ENCODE peak calls at places on chromosomes 11 and 22, in six cellular contexts. O, S, G, Y, N and F are unnamed samples. For H3K9me3, the result is how much of the 10 kb centered on the place peaks cover.

GRCh38 chr22:41369089-41369745 is 12.5 kb upstream of the TEF start:
- DNase-seq in O (no peak), S (no peak), G (no peak), Y (no peak), N (no peak), F (no peak)

GRCh38 chr11:131408011-131408640 is 37.7 kb downstream of the NTM start:
- DNase-seq in O (peak), S (no peak), G (no peak), Y (no peak), N (no peak), F (peak)

GRCh38 chr11:133474461-133474860 is 57.8 kb downstream of the OPCML start:
- DNase-seq in O (no peak), S (no peak), G (no peak), Y (no peak), N (no peak), F (no peak)

GRCh38 chr11:79179087-79179486 is 261.7 kb downstream of the TENM4 start:
- DNase-seq in O (no peak), S (no peak), G (no peak), Y (no peak), N (no peak), F (no peak)

GRCh38 chr11:66081505-66081904 is 11.4 kb downstream of the PACS1 start:
- DNase-seq in O (peak), S (peak), G (peak), Y (no peak), N (peak), F (peak)

GRCh38 chr11:2813141-2813908 is 72.2 kb downstream of the CDKN1C start:
- DNase-seq in O (peak), S (no peak), G (no peak), Y (peak), N (no peak), F (no peak)

GRCh38 chr11:2215561-2216399 is 44.2 kb upstream of the TH start:
- DNase-seq in O (no peak), S (no peak), G (no peak), Y (no peak), N (no peak), F (no peak)

GRCh38 chr11:15471709-15472404 is 357.1 kb downstream of the INSC start:
- DNase-seq in O (no peak), S (no peak), G (no peak), Y (no peak), N (no peak), F (no peak)

GRCh38 chr11:124538019-124538418 is 5.4 kb downstream of the OR8B12 start:
- DNase-seq in O (no peak), S (no peak), G (no peak), Y (no peak), N (no peak), F (no peak)

GRCh38 chr22:30893434-30894370 is 74.9 kb downstream of the MORC2 start:
- DNase-seq in O (no peak), S (no peak), G (no peak), Y (no peak), N (no peak), F (peak)

GRCh38 chr22:37229012-37229804 is 14.9 kb downstream of the RAC2 start:
- DNase-seq in O (no peak), S (no peak), G (peak), Y (no peak), N (peak), F (peak)

GRCh38 chr22:22388494-22388893 is 120.0 kb downstream of the ZNF280B start:
- DNase-seq in O (no peak), S (no peak), G (no peak), Y (no peak), N (no peak), F (no peak)

GRCh38 chr11:3111919-3112690 is 53.0 kb downstream of the OSBPL5 start:
- DNase-seq in O (no peak), S (no peak), G (no peak), Y (no peak), N (no peak), F (no peak)

GRCh38 chr11:125165664-125166346 is 1.3 kb downstream of the PKNOX2 start:
- DNase-seq in O (no peak), S (no peak), G (no peak), Y (no peak), N (no peak), F (no peak)

GRCh38 chr11:31361743-31362142 is 7.8 kb downstream of the DCDC1 start:
- DNase-seq in O (no peak), S (no peak), G (no peak), Y (no peak), N (no peak), F (no peak)

GRCh38 chr22:31439805-31440204 is 40.4 kb downstream of the DRG1 start:
- DNase-seq in O (peak), S (no peak), G (no peak), Y (no peak), N (no peak), F (no peak)

GRCh38 chr22:50684986-50685385 is 12.4 kb downstream of the SHANK3 start:
- DNase-seq in O (no peak), S (no peak), G (peak), Y (no peak), N (no peak), F (no peak)

GRCh38 chr22:41658869-41659268 is 29.8 kb downstream of the SNU13 start:
- DNase-seq in O (no peak), S (no peak), G (no peak), Y (no peak), N (no peak), F (no peak)

GRCh38 chr11:6563121-6563619 is 40.2 kb downstream of the RRP8 start:
- DNase-seq in O (no peak), S (no peak), G (no peak), Y (no peak), N (no peak), F (no peak)

GRCh38 chr11:111097191-111097590 is 148.3 kb upstream of the POU2AF2 start:
- DNase-seq in O (peak), S (no peak), G (no peak), Y (no peak), N (no peak), F (no peak)

GRCh38 chr22:41713004-41713403 is 13.7 kb downstream of the MEI1 start:
- DNase-seq in O (no peak), S (no peak), G (no peak), Y (no peak), N (no peak), F (no peak)

GRCh38 chr22:20807315-20807752 is 33.4 kb downstream of the SERPIND1 start:
- DNase-seq in O (no peak), S (no peak), G (no peak), Y (no peak), N (no peak), F (no peak)

GRCh38 chr11:73087730-73088129 is 54.4 kb downstream of the FCHSD2 start:
- DNase-seq in O (no peak), S (no peak), G (no peak), Y (no peak), N (no peak), F (no peak)

GRCh38 chr11:120169981-120170698 is 32.2 kb upstream of the TRIM29 start:
- DNase-seq in O (no peak), S (no peak), G (no peak), Y (no peak), N (no peak), F (no peak)

GRCh38 chr11:22752908-22753310 is 76.7 kb downstream of the SVIP start:
- DNase-seq in O (no peak), S (no peak), G (no peak), Y (no peak), N (no peak), F (peak)

GRCh38 chr11:66337103-66337899 is 1.1 kb upstream of the RIN1 start:
- DNase-seq in O (no peak), S (no peak), G (no peak), Y (no peak), N (no peak), F (no peak)

GRCh38 chr11:5808500-5809121 is at the start of gene OR52N2:
- DNase-seq in O (peak), S (peak), G (peak), Y (peak), N (peak), F (peak)

GRCh38 chr11:47607380-47607779 is 13.2 kb upstream of the C1QTNF4 start:
- DNase-seq in O (no peak), S (no peak), G (peak), Y (no peak), N (no peak), F (no peak)

GRCh38 chr11:86244063-86244521 is 461 bp upstream of the EED start:
- DNase-seq in O (peak), S (peak), G (no peak), Y (peak), N (peak), F (peak)

GRCh38 chr11:34640050-34640971 is 19.4 kb downstream of the EHF start:
- DNase-seq in O (no peak), S (peak), G (no peak), Y (peak), N (no peak), F (no peak)

GRCh38 chr22:29664731-29665130 is 55.1 kb upstream of the CABP7 start:
- DNase-seq in O (no peak), S (no peak), G (no peak), Y (no peak), N (no peak), F (no peak)

GRCh38 chr11:8252388-8252787 is 11.3 kb downstream of the LMO1 start:
- DNase-seq in O (no peak), S (no peak), G (no peak), Y (no peak), N (no peak), F (no peak)

GRCh38 chr11:44716256-44716655 is 10.5 kb upstream of the TSPAN18 start:
- DNase-seq in O (no peak), S (no peak), G (no peak), Y (no peak), N (no peak), F (no peak)

GRCh38 chr22:45594123-45594941 is 77.3 kb upstream of the ATXN10 start:
- DNase-seq in O (no peak), S (no peak), G (no peak), Y (no peak), N (no peak), F (no peak)

GRCh38 chr22:38435010-38435409 is 20.0 kb downstream of the KCNJ4 start:
- DNase-seq in O (no peak), S (no peak), G (no peak), Y (no peak), N (no peak), F (no peak)

GRCh38 chr11:27718346-27718852 is 18.1 kb upstream of the BDNF start:
- DNase-seq in O (no peak), S (no peak), G (peak), Y (no peak), N (no peak), F (no peak)

GRCh38 chr22:21593406-21594232 is 26.1 kb downstream of the UBE2L3 start:
- DNase-seq in O (peak), S (no peak), G (no peak), Y (no peak), N (no peak), F (no peak)

GRCh38 chr11:2574553-2575535 is 125.0 kb downstream of the KCNQ1OT1 start:
- DNase-seq in O (no peak), S (peak), G (no peak), Y (peak), N (no peak), F (no peak)

GRCh38 chr11:10379433-10379832 is 74.6 kb downstream of the ADM start:
- DNase-seq in O (no peak), S (no peak), G (no peak), Y (no peak), N (no peak), F (no peak)

GRCh38 chr11:31045335-31045734 is 324.2 kb downstream of the DCDC1 start:
- DNase-seq in O (no peak), S (no peak), G (no peak), Y (no peak), N (no peak), F (no peak)

DNA sequence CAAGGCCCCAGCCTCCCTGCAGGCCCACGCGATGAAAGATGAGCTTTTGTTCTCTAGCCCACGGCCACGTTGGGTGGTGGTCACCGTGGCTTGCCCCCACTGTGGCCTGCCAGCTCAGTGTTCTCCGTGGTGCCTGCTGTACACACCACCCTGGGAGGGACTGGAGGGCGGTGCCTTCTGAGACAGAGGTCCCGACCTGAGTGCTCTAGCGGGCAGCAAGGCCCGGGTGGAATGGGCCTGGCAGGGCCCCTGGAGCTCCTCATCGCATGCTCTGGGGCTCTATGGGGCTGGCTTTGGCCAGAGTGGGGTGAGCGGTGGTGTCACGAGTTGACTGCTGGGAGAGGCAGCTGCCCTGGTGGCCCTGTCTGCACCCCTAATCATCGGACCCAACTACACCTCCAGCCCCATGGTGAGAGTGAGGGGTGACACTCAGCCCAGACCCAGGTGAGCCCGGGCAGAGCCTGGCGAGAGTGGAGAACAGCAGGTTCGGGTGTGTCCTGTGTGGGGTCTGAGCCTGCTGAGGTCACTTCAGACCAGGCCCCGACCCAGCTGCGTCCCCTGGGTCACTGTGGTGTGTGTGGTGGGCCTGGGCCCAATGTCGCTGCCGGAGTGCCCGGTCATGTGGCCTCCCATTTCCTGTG is 541.9 kb downstream of the TBC1D22A start:
- DNase-seq in O (no peak), S (no peak), G (no peak), Y (no peak), N (no peak), F (no peak)
- H3K9me3 ChIP-seq in O (under half), S (under half), G (under half), Y (under half), N (under half), F (under half)

GRCh38 chr22:48981671-48982070 is 846.0 kb downstream of the BRD1 start:
- DNase-seq in O (no peak), S (no peak), G (no peak), Y (no peak), N (no peak), F (no peak)

GRCh38 chr22:48980409-48980808 is 847.3 kb downstream of the BRD1 start:
- DNase-seq in O (no peak), S (no peak), G (no peak), Y (no peak), N (no peak), F (no peak)

GRCh38 chr22:48980918-48981317 is 846.8 kb downstream of the BRD1 start:
- DNase-seq in O (no peak), S (no peak), G (no peak), Y (no peak), N (no peak), F (no peak)

GRCh38 chr22:48976556-48977535 is 850.8 kb downstream of the BRD1 start:
- DNase-seq in O (no peak), S (no peak), G (no peak), Y (no peak), N (no peak), F (no peak)

DNA sequence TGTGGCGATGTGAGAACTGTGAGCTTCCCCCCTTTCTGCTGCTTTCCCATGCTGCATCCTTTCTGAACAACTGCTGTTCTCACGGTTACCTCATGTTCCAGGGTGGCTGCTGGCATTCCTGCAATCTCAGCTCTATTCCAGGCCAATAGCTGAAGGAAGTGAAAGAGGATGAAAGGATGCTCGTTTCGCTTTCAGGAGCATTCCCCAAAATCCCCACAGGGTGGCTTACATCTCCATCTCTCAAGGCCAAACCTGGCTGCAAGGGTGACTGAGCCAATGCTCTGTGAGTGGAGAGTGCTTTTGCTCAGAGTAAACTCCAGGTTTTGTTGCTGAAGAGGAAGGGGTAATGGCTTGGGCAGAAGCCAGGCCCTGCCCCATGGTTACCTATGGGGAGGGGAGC is 848.2 kb downstream of the BRD1 start:
- DNase-seq in O (no peak), S (no peak), G (no peak), Y (no peak), N (no peak), F (no peak)
- H3K9me3 ChIP-seq in O (under half), S (under half), G (under half), Y (under half), N (under half), F (under half)

DNA sequence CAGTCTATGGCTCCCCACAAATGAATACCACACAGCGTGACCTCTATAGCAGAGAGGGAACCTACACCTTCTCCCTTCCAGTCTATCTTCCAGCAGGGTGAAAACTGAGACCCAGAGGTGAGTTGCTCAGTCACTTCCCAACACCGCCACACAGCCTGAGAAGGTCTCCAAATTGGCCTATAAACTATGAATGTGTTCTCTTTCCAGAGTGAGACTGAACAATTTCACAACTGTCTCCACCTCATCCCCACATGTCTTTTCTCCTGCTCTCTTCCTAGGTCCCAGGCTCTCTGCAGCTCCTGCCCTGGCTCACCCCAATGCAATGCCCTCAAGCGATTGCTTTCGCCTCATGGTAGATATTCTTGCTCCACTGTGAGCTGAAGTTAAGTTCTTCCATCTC is 14.0 kb downstream of the CLMP start:
- DNase-seq in O (no peak), S (no peak), G (no peak), Y (no peak), N (no peak), F (no peak)
- H3K9me3 ChIP-seq in O (under half), S (under half), G (under half), Y (under half), N (under half), F (under half)

GRCh38 chr11:114684636-114685035 is 6.3 kb downstream of the NXPE2 start:
- DNase-seq in O (no peak), S (no peak), G (no peak), Y (no peak), N (no peak), F (no peak)
- H3K9me3 ChIP-seq in O (under half), S (under half), G (under half), Y (under half), N (under half), F (under half)

GRCh38 chr11:55054723-55055122 is 207.2 kb upstream of the TRIM48 start:
- DNase-seq in O (no peak), S (no peak), G (no peak), Y (no peak), N (no peak), F (no peak)
- H3K9me3 ChIP-seq in O (half or more), S (under half), G (under half), Y (under half), N (under half), F (half or more)

GRCh38 chr22:49574861-49575702 is 252.6 kb downstream of the BRD1 start:
- DNase-seq in O (peak), S (no peak), G (no peak), Y (no peak), N (no peak), F (no peak)

GRCh38 chr22:49575703-49576081 is 252.0 kb downstream of the BRD1 start:
- DNase-seq in O (no peak), S (no peak), G (no peak), Y (no peak), N (no peak), F (no peak)

GRCh38 chr22:49574205-49574604 is 253.5 kb downstream of the BRD1 start:
- DNase-seq in O (no peak), S (no peak), G (no peak), Y (no peak), N (no peak), F (no peak)

GRCh38 chr22:49571326-49571725 is 256.3 kb downstream of the BRD1 start:
- DNase-seq in O (no peak), S (no peak), G (no peak), Y (no peak), N (no peak), F (no peak)

GRCh38 chr22:49573109-49573765 is 254.4 kb downstream of the BRD1 start:
- DNase-seq in O (no peak), S (no peak), G (no peak), Y (no peak), N (no peak), F (no peak)
- H3K9me3 ChIP-seq in O (under half), S (under half), G (under half), Y (under half), N (under half), F (under half)

DNA sequence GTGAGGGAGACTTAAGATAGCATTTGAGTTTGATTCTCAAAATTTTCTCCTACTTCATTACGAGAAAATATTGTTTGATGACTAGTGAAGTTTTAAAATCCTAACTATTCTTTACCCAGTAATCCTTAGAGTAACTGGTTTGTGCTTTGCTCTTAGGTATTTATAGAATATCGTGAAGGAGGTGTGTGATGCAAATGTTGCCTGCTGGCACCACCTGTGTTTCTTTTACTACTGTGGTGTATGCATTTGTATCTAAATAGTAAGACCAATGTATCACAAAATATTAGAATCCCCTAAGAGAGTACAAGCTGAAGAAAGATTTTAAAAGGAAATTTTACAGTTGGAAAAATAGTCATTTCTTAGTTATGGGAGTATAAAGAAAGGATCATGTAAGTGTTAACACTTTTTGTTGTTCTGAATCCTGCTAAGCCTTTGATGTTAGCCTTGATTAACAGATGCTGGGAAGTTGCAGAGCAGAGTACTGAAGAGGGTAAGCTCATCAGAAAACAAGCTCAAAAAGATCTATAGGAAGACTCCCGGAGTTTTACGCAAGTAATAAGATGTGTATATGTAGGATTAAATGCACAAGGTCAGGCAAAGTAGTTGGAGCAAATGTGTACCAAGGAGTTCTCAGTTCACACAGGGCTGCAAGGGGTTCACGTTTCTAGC is 102.2 kb upstream of the SLC6A5 start:
- DNase-seq in O (no peak), S (no peak), G (no peak), Y (no peak), N (no peak), F (no peak)
- H3K9me3 ChIP-seq in O (under half), S (under half), G (under half), Y (under half), N (under half), F (under half)

GRCh38 chr11:102924851-102925380 is 30.6 kb downstream of the MMP13 start:
- DNase-seq in O (no peak), S (no peak), G (no peak), Y (no peak), N (no peak), F (no peak)
- H3K9me3 ChIP-seq in O (under half), S (under half), G (under half), Y (under half), N (under half), F (under half)